ENCODE peak calls at places on chromosomes 6 and 20, in ten cellular contexts. O is left ventricle myocardium inferior; C is PC-9; T is endothelial cell of umbilical vein; S is fibroblast of lung; A is CD4-positive, alpha-beta memory T cell; E is tibial nerve; V is cardiac muscle cell; B is A549; J is psoas muscle. Z is an unnamed sample. For H3K9me3, the result is how much of the 10 kb centered on the place peaks cover.

GRCh38 chr20:51767867-51768758 is at the start of gene ATP9A:
- DNase-seq in B (no peak), T (no peak), J (peak), V (peak), S (peak), E (no peak), A (no peak), O (peak), C (no peak), Z (peak)

GRCh38 chr6:112927641-112928040 is 580.5 kb downstream of the RFPL4B start:
- DNase-seq in A (no peak), T (no peak), O (no peak), V (no peak), E (no peak), C (no peak), B (no peak), J (no peak), S (peak), Z (no peak)

GRCh38 chr6:100998111-100998510 is 117.0 kb upstream of the ASCC3 start:
- DNase-seq in J (no peak), S (no peak), B (no peak), A (no peak), O (no peak), E (no peak), T (no peak), V (no peak), C (no peak), Z (no peak)

GRCh38 chr20:61896058-61896961 is 169.4 kb downstream of the TAF4 start:
- DNase-seq in V (peak), S (peak), T (peak), O (peak), J (no peak), B (peak), C (peak), A (peak), E (peak), Z (peak)

GRCh38 chr6:100217641-100218040 is 223.6 kb upstream of the MCHR2 start:
- DNase-seq in E (no peak), O (no peak), T (no peak), C (no peak), A (no peak), V (no peak), J (no peak), B (no peak), S (no peak), Z (no peak)

GRCh38 chr20:8457978-8458377 is 325.9 kb downstream of the PLCB1 start:
- DNase-seq in T (no peak), E (no peak), B (no peak), J (no peak), V (no peak), A (no peak), O (no peak), S (no peak), C (no peak), Z (no peak)

GRCh38 chr6:31615748-31616147 is 714 bp downstream of the AIF1 start:
- DNase-seq in V (no peak), O (no peak), S (no peak), J (no peak), B (no peak), A (no peak), E (no peak), T (no peak), C (no peak), Z (no peak)

GRCh38 chr6:16273266-16273665 is 34.9 kb downstream of the GMPR start:
- DNase-seq in C (no peak), T (peak), O (no peak), A (no peak), S (peak), J (no peak), E (no peak), B (no peak), V (no peak), Z (no peak)

GRCh38 chr6:161660666-161661571 is 387.1 kb upstream of the AGPAT4 start:
- DNase-seq in V (no peak), T (no peak), S (no peak), B (no peak), A (no peak), J (no peak), E (no peak), O (no peak), C (no peak), Z (no peak)

GRCh38 chr6:153129873-153130514 is 1.1 kb downstream of the RGS17 start:
- DNase-seq in T (peak), B (no peak), J (no peak), E (no peak), O (no peak), V (peak), C (peak), A (no peak), S (no peak), Z (peak)

GRCh38 chr20:54070187-54070987 is at the start of gene BCAS1:
- DNase-seq in S (no peak), C (peak), A (no peak), J (no peak), V (no peak), O (no peak), T (no peak), E (no peak), B (no peak), Z (no peak)

GRCh38 chr6:139587469-139587868 is 213.0 kb upstream of the CITED2 start:
- DNase-seq in J (no peak), T (peak), C (peak), A (no peak), V (no peak), S (peak), B (no peak), E (no peak), O (no peak), Z (no peak)

GRCh38 chr6:133701633-133702331 is 187.1 kb upstream of the TCF21 start:
- DNase-seq in B (no peak), T (no peak), V (peak), S (peak), C (no peak), E (no peak), J (no peak), O (peak), A (no peak), Z (peak)

GRCh38 chr20:49282584-49283171 is 4.8 kb upstream of the ZNFX1 start:
- DNase-seq in B (no peak), V (no peak), J (no peak), A (no peak), C (no peak), O (no peak), E (no peak), S (no peak), T (no peak), Z (no peak)

GRCh38 chr6:27867941-27868705 is 44.1 kb downstream of the OR2B2 start:
- DNase-seq in A (no peak), S (peak), V (no peak), B (no peak), E (no peak), O (no peak), C (no peak), T (peak), J (no peak), Z (no peak)

GRCh38 chr6:25056130-25056529 is 120.4 kb upstream of the RIPOR2 start:
- DNase-seq in B (no peak), A (peak), J (no peak), O (no peak), V (no peak), E (no peak), T (no peak), C (no peak), S (no peak), Z (peak)

GRCh38 chr6:90466191-90466940 is 120.5 kb downstream of the MAP3K7 start:
- DNase-seq in B (no peak), S (no peak), C (no peak), A (no peak), E (no peak), J (no peak), T (no peak), V (no peak), O (no peak), Z (no peak)

GRCh38 chr20:46240065-46240464 is 68.2 kb downstream of the CDH22 start:
- DNase-seq in A (no peak), C (no peak), B (no peak), S (no peak), E (no peak), V (no peak), J (no peak), O (no peak), T (no peak), Z (no peak)

GRCh38 chr20:62025832-62026563 is 39.7 kb downstream of the TAF4 start:
- DNase-seq in O (no peak), E (peak), S (peak), J (no peak), C (no peak), A (peak), V (peak), T (peak), B (no peak), Z (peak)

GRCh38 chr20:17867546-17867945 is 101.0 kb downstream of the SNX5 start:
- DNase-seq in B (no peak), T (no peak), A (no peak), V (no peak), S (no peak), C (no peak), J (no peak), E (no peak), O (no peak), Z (no peak)

GRCh38 chr6:22147469-22147815 is 149.4 kb downstream of the PRL start:
- DNase-seq in T (no peak), B (no peak), V (no peak), E (no peak), O (no peak), A (no peak), C (no peak), S (peak), J (no peak), Z (no peak)

GRCh38 chr20:44695295-44696230 is 19.6 kb upstream of the CCN5 start:
- DNase-seq in C (no peak), T (peak), E (no peak), B (no peak), O (no peak), V (no peak), J (no peak), S (peak), A (no peak), Z (no peak)

GRCh38 chr6:166636191-166636938 is 9.3 kb upstream of the RPS6KA2 start:
- DNase-seq in T (no peak), A (no peak), E (no peak), O (no peak), S (no peak), B (no peak), V (no peak), J (no peak), C (no peak), Z (no peak)

GRCh38 chr6:128763599-128764300 is 119.2 kb upstream of the LAMA2 start:
- DNase-seq in S (no peak), E (no peak), B (no peak), V (no peak), C (no peak), O (no peak), J (no peak), A (no peak), T (no peak), Z (no peak)

GRCh38 chr6:168355716-168356522 is 36.3 kb upstream of the DACT2 start:
- DNase-seq in V (peak), J (peak), B (peak), T (no peak), C (no peak), O (peak), S (no peak), E (peak), A (no peak), Z (peak)

GRCh38 chr20:2799688-2800589 is 488 bp downstream of the CPXM1 start:
- DNase-seq in A (no peak), C (no peak), T (peak), V (peak), E (no peak), O (no peak), J (no peak), B (no peak), S (peak), Z (peak)

GRCh38 chr6:105900120-105900937 is 185.8 kb upstream of the PRDM1 start:
- DNase-seq in T (peak), V (no peak), S (peak), C (no peak), B (no peak), A (no peak), J (no peak), E (peak), O (no peak), Z (no peak)

GRCh38 chr6:21138359-21139094 is 455.0 kb upstream of the SOX4 start:
- DNase-seq in J (no peak), V (no peak), A (no peak), B (no peak), S (no peak), O (no peak), E (no peak), T (peak), C (no peak), Z (no peak)

GRCh38 chr6:50270427-50270826 is 220.7 kb upstream of the DEFB112 start:
- DNase-seq in C (no peak), A (no peak), S (peak), O (no peak), T (no peak), V (no peak), J (no peak), E (no peak), B (no peak), Z (no peak)

GRCh38 chr6:49978332-49979226 is 9.2 kb upstream of the DEFB113 start:
- DNase-seq in J (no peak), V (no peak), E (no peak), A (no peak), O (no peak), B (no peak), C (no peak), S (peak), T (no peak), Z (no peak)

GRCh38 chr6:25217275-25217674 is 61.9 kb upstream of the CARMIL1 start:
- DNase-seq in E (no peak), O (no peak), V (no peak), J (no peak), T (no peak), A (no peak), B (no peak), S (no peak), C (no peak), Z (no peak)

GRCh38 chr6:141744194-141744925 is 388.4 kb upstream of the GJE1 start:
- DNase-seq in T (no peak), A (no peak), V (no peak), C (no peak), O (no peak), S (no peak), E (no peak), J (no peak), B (no peak), Z (no peak)

DNA sequence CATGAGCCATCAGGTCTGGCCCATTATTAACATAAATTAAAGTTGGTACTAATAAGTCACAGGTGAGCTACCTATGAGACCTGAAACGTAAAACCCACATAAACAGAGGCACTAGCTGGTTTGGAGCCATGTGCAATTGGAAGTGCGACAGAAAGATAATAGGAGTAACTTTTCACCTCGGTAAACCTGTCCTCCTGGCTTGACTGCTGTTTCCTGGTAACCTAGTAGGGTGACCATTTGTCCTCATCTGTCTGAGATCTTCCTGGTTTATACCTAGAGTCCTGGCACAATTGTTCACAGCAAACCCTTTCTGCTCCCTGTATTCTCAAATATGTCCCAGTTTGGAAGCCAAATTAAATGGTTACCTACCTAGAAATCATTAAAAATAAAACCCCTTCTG is 7.4 kb downstream of the TBC1D20 start:
- DNase-seq in O (no peak), S (no peak), B (no peak), C (peak), A (no peak), J (no peak), V (no peak), T (no peak), E (no peak), Z (no peak)
- H3K27ac ChIP-seq in O (no peak), S (no peak), B (no peak), C (peak), A (no peak), J (no peak), V (no peak), T (no peak), E (no peak), Z (no peak)

GRCh38 chr20:30484009-30484748 is 773.3 kb upstream of the DEFB115 start:
- DNase-seq in E (no peak), J (no peak), S (no peak), O (no peak), C (no peak), V (no peak), A (no peak), T (no peak), B (no peak), Z (peak)

GRCh38 chr20:30484749-30485070 is 772.8 kb upstream of the DEFB115 start:
- DNase-seq in O (no peak), J (no peak), V (no peak), E (no peak), B (no peak), C (no peak), T (no peak), A (no peak), S (no peak), Z (peak)

GRCh38 chr20:30487947-30488926 is 769.2 kb upstream of the DEFB115 start:
- DNase-seq in T (no peak), E (no peak), J (no peak), O (no peak), A (no peak), B (no peak), S (no peak), V (no peak), C (no peak), Z (no peak)

GRCh38 chr20:30485331-30486102 is 771.9 kb upstream of the DEFB115 start:
- DNase-seq in S (no peak), J (no peak), T (no peak), O (no peak), B (no peak), V (no peak), C (no peak), E (no peak), A (no peak), Z (peak)

DNA sequence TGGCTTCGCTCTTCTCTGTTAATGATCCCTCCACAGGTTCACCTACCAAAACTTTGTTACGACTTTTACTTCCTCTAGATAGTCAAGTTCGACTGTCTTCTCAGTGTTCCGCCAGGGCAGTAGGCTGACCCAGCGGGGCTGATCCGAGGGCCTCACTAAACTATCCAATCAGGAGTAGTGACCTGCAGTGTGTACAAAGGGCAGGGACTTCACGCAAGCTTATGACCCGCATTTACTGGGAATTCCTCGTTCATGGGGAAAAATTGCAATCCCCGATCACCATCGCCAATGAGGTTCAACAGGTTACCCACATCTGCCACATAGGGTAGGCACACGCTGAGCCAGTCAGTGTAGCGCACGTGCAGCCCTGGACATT is 771.4 kb upstream of the DEFB115 start:
- DNase-seq in B (no peak), A (no peak), T (no peak), S (no peak), J (no peak), E (no peak), C (no peak), V (no peak), O (no peak), Z (no peak)
- H3K9me3 ChIP-seq in B (under half), A (under half), T (under half), S (under half), J (under half), E (under half), C (under half), V (under half), O (under half), Z (under half)

DNA sequence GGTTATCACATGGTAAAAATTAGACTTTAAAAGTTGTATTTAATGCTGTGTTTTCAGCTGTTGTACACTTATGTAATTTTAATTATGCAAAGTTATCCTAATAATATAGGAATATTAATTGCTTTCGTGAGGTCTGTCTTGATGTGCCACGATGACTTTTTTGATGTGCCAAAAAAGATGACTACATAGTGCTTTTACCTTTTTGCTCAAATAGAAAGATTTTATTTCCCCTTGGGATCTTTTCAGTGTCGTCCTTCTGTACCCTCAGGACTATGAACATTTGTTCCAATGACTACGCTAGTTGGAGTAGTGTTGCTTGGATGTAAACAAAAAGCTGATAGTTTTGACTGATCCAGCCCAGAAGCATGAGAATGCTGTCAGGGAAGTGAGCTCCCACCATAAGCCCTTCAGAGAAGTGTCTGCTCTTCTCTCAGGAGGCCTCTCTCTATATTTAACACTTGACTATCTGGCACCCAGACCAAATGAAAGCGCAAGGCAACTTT is 1.2 kb upstream of the CD164 start:
- DNase-seq in V (no peak), A (no peak), S (no peak), O (no peak), E (no peak), J (no peak), C (no peak), T (no peak), B (no peak), Z (no peak)
- H3K27ac ChIP-seq in V (peak), A (peak), S (peak), O (peak), E (peak), J (peak), C (peak), T (peak), B (peak), Z (peak)

DNA sequence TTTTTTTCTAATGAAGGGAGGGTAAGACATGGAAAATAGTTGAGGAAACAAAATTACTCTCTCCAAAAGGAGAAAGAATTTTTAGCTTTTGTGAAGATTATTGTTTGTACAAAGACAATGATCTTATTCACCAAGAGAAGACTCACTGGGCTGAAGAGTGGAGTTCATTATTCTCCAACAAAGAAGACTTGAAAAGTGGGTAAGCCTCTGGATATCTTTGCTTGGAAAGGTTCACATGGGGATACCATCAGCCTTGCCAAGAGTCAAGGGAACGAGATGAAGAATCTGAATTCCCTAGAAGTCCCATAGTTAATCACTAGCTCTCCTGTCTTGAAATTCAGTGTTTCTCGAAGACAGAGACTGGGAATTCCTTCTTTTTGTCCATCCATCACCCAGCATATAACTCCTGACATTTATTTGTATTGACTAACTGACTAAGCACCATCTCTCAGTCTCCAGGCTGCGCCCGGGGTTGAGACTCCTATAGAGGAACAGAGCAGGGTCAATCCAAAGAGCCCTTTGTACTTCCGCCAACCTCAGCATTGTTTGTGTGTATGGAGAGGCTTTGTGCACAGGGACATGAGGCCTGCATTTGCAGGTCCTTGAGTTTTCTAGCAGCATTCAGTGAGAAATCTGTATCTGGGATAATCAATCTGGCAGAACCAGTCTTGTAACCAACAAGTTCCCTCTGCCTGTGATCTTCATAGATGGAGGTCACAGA is 462.0 kb downstream of the KIF16B start:
- DNase-seq in T (no peak), A (no peak), J (no peak), E (no peak), B (no peak), O (no peak), C (no peak), V (peak), S (no peak), Z (no peak)
- H3K9me3 ChIP-seq in T (under half), A (under half), J (under half), E (under half), B (under half), O (under half), C (under half), V (under half), S (under half), Z (under half)

GRCh38 chr20:39853664-39854063 is 835.4 kb downstream of the MAFB start:
- DNase-seq in V (no peak), B (no peak), J (no peak), S (peak), T (no peak), E (no peak), C (no peak), A (no peak), O (no peak), Z (no peak)
- H3K27ac ChIP-seq in V (no peak), B (no peak), J (no peak), S (peak), T (no peak), E (no peak), C (no peak), A (no peak), O (no peak), Z (no peak)

GRCh38 chr6:169849396-169849795 is 98.0 kb downstream of the ERMARD start:
- DNase-seq in A (no peak), O (no peak), V (no peak), J (no peak), B (no peak), E (no peak), C (no peak), T (no peak), S (no peak), Z (no peak)
- H3K9me3 ChIP-seq in A (under half), O (under half), V (under half), J (under half), B (under half), E (under half), C (under half), T (under half), S (under half), Z (under half)